ENCODE peak calls at places on chromosome 7, in five cellular contexts. T is HCT116, M is PC-3, F is colonic mucosa, Y is thoracic aorta. H is an unnamed sample.

GRCh38 chr7:38658916-38659315 is 27.7 kb upstream of the AMPH start:
- DNase-seq in F (no peak), M (peak; percentile 7), T (no peak), Y (no peak), H (no peak)

GRCh38 chr7:158802535-158803199 is 26.6 kb downstream of the ESYT2 start:
- DNase-seq in F (no peak), T (no peak), M (peak; percentile 68), Y (no peak), H (no peak)

GRCh38 chr7:157526604-157527003 is 189.8 kb downstream of the DNAJB6 start:
- DNase-seq in M (no peak), T (no peak), F (no peak), Y (no peak), H (no peak)

GRCh38 chr7:151088856-151089699 is 2.8 kb downstream of the AGAP3 start:
- DNase-seq in T (no peak), Y (no peak), M (peak; percentile 39), F (peak; percentile 54), H (no peak)

GRCh38 chr7:40749877-40750276 is 615.1 kb downstream of the SUGCT start:
- DNase-seq in T (no peak), Y (no peak), M (peak; percentile 9), F (no peak), H (no peak)

GRCh38 chr7:192035-192649 is at the start of gene FAM20C:
- DNase-seq in F (peak; percentile 79), Y (no peak), M (peak; percentile 75), T (peak; percentile 23), H (no peak)

GRCh38 chr7:35799846-35800717 is 775 bp upstream of the SEPTIN7 start:
- DNase-seq in Y (peak; percentile 60), M (peak; percentile 82), F (peak; percentile 87), T (no peak), H (peak; percentile 45)

GRCh38 chr7:1646957-1647891 is 22.9 kb upstream of the ELFN1 start:
- DNase-seq in M (no peak), F (no peak), T (no peak), Y (peak; percentile 36), H (peak; percentile 35)

GRCh38 chr7:159030490-159031134 is 114.1 kb downstream of the VIPR2 start:
- DNase-seq in T (peak; percentile 27), Y (no peak), M (no peak), F (peak; percentile 56), H (no peak)

GRCh38 chr7:73345538-73345937 is 17.6 kb downstream of the FKBP6 start:
- DNase-seq in Y (no peak), F (no peak), T (no peak), M (no peak), H (no peak)

GRCh38 chr7:125462615-125463014 is 533.0 kb upstream of the POT1 start:
- DNase-seq in Y (no peak), M (no peak), T (no peak), F (no peak), H (no peak)

GRCh38 chr7:103989785-103990775 is 622 bp upstream of the RELN start:
- DNase-seq in M (peak; percentile 11), T (no peak), Y (no peak), F (no peak), H (no peak)

GRCh38 chr7:70706204-70706603 is 425.7 kb upstream of the GALNT17 start:
- DNase-seq in T (no peak), M (no peak), F (no peak), Y (no peak), H (no peak)

GRCh38 chr7:146366938-146367337 is 250.3 kb downstream of the CNTNAP2 start:
- DNase-seq in Y (no peak), T (no peak), F (no peak), M (peak; percentile 70), H (no peak)

GRCh38 chr7:155194531-155195140 is 103.0 kb upstream of the INSIG1 start:
- DNase-seq in Y (no peak), T (no peak), F (no peak), M (no peak), H (no peak)

GRCh38 chr7:22138106-22138505 is 192.4 kb upstream of the CDCA7L start:
- DNase-seq in M (no peak), T (no peak), F (no peak), Y (no peak), H (no peak)

GRCh38 chr7:91690541-91690940 is 190.0 kb downstream of the MTERF1 start:
- DNase-seq in T (no peak), M (no peak), F (no peak), Y (no peak), H (no peak)

GRCh38 chr7:22464299-22464698 is 35.7 kb downstream of the STEAP1B start:
- DNase-seq in T (no peak), Y (no peak), M (no peak), F (no peak), H (no peak)

GRCh38 chr7:28151965-28152364 is 28.6 kb downstream of the JAZF1 start:
- DNase-seq in T (no peak), F (no peak), M (peak; percentile 60), Y (no peak), H (no peak)

GRCh38 chr7:107874605-107875446 is 16.2 kb upstream of the DLD start:
- DNase-seq in F (peak; percentile 61), T (peak; percentile 48), M (peak; percentile 75), Y (no peak), H (peak; percentile 40)

GRCh38 chr7:22179442-22179879 is 177.5 kb downstream of the RAPGEF5 start:
- DNase-seq in F (no peak), M (no peak), Y (no peak), T (no peak), H (no peak)

GRCh38 chr7:79298145-79298760 is 155.2 kb downstream of the MAGI2 start:
- DNase-seq in F (peak; percentile 26), T (peak; percentile 28), Y (no peak), M (peak; percentile 77), H (peak; percentile 39)

DNA sequence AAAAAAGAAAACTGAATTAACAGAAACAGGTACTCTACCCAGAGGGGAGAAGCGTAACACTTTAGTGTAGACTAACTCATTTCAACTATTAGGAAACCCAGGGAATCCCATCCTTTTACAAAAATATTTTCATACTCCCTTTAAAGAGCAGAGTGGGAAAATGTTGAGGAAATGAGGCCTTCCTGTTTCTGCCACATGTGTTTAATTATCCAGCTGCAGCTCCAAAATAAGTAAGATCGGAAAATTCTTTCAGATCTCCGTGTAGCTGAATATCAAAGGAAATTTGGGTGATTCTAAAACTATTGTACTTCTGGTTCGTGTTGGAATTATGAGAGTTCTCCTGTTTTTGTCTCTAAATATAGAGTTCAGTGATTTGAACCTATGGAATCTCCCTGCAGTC is 58.0 kb upstream of the CAV2 start:
- DNase-seq in M (no peak), F (no peak), T (no peak), Y (no peak), H (peak; percentile 81)
- H3K36me3 ChIP-seq in M (no peaks in the 10 kb centered on the region), F (no peaks in the 10 kb centered on the region), T (peaks cover 25% of the 10 kb centered on the region), Y (no peaks in the 10 kb centered on the region), H (peaks cover 4% of the 10 kb centered on the region)

DNA sequence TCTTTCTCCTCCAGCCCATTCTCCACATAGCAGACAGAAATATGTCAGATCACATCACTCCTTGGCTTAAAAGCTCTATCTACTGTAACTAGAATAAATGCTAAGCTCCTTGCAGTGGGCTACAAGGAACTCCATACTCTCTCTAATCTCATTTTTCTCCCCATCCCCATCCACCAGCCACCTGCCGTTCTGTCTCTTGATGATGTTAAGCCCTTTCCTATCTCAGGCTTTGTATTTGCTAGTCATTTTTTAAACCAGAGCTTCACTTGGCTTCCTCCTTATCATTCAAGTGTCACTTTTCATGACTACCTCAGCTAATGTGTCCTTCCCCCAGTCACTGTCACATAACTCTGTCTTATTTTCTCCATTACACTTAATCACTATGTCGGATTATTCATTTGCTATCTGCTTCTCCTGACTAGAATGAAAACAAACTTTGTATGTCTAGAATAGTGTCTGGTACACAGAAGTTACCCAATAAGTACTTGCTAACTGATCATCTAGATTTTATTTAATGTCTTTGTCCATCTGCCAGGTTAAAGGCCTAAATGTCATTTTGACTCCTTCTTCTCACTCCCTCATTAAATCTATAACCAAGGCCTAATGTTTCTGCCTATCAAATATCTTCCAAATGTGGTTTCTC is 87.2 kb upstream of the RPA3 start:
- DNase-seq in Y (no peak), T (no peak), M (no peak), F (no peak), H (no peak)
- H3K27ac ChIP-seq in Y (no peak overlapping the region), T (no peak overlapping the region), M (no peak overlapping the region), F (no peak overlapping the region), H (no peak overlapping the region)

DNA sequence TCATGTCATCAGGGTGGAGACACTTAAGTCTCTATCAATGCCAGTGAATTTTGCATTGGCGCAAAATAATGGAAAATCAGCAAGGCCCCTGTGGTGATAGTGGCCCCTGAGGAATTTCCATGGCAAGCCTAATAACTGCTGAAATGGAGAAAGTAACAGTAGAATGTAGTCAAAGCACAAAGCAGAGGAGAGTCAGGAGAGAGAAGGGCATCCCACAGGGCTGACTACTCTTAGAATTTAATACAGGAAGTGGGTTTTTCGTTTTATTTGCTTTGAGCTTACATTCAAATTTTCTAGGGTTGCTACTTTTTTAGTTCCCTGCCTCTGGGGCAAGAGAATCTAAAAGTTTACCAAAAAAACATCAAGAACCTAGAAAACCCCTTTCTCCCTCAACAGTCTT is 39.0 kb downstream of the BZW2 start:
- DNase-seq in T (no peak), Y (no peak), M (peak; percentile 48), F (no peak), H (peak; percentile 99)
- H3K36me3 ChIP-seq in T (peaks cover 49% of the 10 kb centered on the region), Y (peaks cover 8% of the 10 kb centered on the region), M (peaks cover 56% of the 10 kb centered on the region), F (peaks cover 4% of the 10 kb centered on the region), H (peaks cover 66% of the 10 kb centered on the region)

DNA sequence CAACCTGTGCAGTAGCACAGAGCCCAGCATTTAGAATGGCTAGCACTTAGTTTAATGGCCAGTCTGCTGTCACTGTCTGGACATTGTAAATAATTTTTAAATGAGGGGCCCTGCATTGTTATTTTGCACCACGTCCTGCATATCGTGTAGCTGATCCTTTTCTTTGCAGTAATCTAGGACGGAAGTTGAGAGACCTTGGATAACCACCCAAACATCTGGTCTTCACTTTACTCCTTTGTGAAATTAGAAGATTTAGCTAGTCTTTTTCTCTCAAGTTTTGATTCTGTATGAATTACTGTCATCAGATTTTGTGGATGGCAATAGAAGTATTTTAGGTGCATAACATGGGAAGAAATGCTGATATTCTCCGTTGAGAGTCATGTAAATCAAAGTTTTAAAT is 1.9 kb downstream of the MIOS start:
- DNase-seq in F (no peak), Y (no peak), T (no peak), M (no peak), H (no peak)
- H3K27ac ChIP-seq in F (no peak overlapping the region), Y (no peak overlapping the region), T (no peak overlapping the region), M (no peak overlapping the region), H (no peak overlapping the region)

DNA sequence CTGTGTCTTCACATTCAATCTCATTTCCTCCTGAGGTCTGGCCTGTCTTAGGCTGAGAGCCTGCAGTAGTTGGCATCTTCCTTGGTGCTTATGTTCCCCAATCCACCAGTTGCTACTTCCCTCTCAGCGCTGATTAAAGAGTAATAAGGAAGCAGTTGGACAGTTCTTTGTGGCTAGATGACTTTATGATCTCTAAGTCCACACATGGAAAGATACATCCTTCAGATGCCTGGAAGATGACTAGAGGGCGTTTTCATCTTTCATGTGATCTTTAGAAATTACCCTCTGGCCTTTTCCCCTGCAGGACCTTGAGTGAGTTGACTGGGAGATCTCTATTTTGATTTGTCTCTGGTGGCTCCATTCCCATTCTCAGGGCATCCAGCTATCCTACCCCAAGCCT is 204.5 kb downstream of the GRM3 start:
- DNase-seq in T (no peak), Y (no peak), M (no peak), F (peak; percentile 47), H (no peak)
- H3K36me3 ChIP-seq in T (no peaks in the 10 kb centered on the region), Y (no peaks in the 10 kb centered on the region), M (no peaks in the 10 kb centered on the region), F (no peaks in the 10 kb centered on the region), H (no peaks in the 10 kb centered on the region)

GRCh38 chr7:129664029-129665012 is 52.8 kb downstream of the NRF1 start:
- DNase-seq in Y (no peak), F (no peak), T (peak; percentile 45), M (peak; percentile 68), H (peak; percentile 48)
- H3K27ac ChIP-seq in Y (no peak overlapping the region), F (no peak overlapping the region), T (peak overlapping the region; percentile 54), M (peak overlapping the region; percentile 68), H (no peak overlapping the region)